ENCODE peak calls at places on chromosomes 16 and 17, in four cellular contexts. H is A549, V is uterus, G is stomach. D is an unnamed sample. For H3K4me1, the result is how much of the 10 kb centered on the place peaks cover.

GRCh38 chr17:76122411-76123126 is 18.5 kb downstream of the FOXJ1 start:
- DNase-seq in V (no peak), G (no peak), H (no peak), D (no peak)

GRCh38 chr16:19884611-19885455 is at the start of gene GPRC5B:
- DNase-seq in V (peak), H (peak), G (peak), D (peak)

GRCh38 chr17:34382586-34383224 is 19.7 kb upstream of the CCL1 start:
- DNase-seq in G (no peak), H (no peak), V (no peak), D (no peak)

GRCh38 chr17:79812206-79812968 is 15.5 kb upstream of the CBX8 start:
- DNase-seq in V (no peak), H (no peak), G (no peak), D (no peak)

GRCh38 chr16:85979605-85980004 is 80.6 kb downstream of the IRF8 start:
- DNase-seq in V (no peak), H (peak), G (no peak), D (no peak)

GRCh38 chr17:75455896-75456416 is 479 bp upstream of the TMEM94 start:
- DNase-seq in V (no peak), H (no peak), G (peak), D (no peak)

GRCh38 chr16:73154063-73154870 is 106.3 kb upstream of the ZFHX3 start:
- DNase-seq in V (peak), H (no peak), G (no peak), D (peak)

GRCh38 chr16:67855789-67856188 is 8.3 kb upstream of the CENPT start:
- DNase-seq in H (no peak), G (no peak), V (no peak), D (no peak)

GRCh38 chr17:42132941-42133340 is 10.3 kb downstream of the HSPB9 start:
- DNase-seq in H (no peak), G (peak), V (no peak), D (no peak)

GRCh38 chr16:86874141-86874540 is 295.8 kb downstream of the FOXL1 start:
- DNase-seq in V (no peak), G (no peak), H (no peak), D (no peak)

GRCh38 chr16:89655062-89655643 is 2.4 kb downstream of the CHMP1A start:
- DNase-seq in G (no peak), H (no peak), V (no peak), D (no peak)

GRCh38 chr17:38585056-38585804 is 20.5 kb downstream of the SRCIN1 start:
- DNase-seq in H (peak), G (no peak), V (no peak), D (peak)

GRCh38 chr17:9792181-9792840 is 919 bp upstream of the DHRS7C start:
- DNase-seq in H (no peak), V (no peak), G (no peak), D (no peak)

GRCh38 chr17:19456016-19456927 is 45.2 kb downstream of the RNF112 start:
- DNase-seq in G (no peak), V (no peak), H (no peak), D (no peak)

GRCh38 chr16:22117666-22118065 is 25.3 kb downstream of the VWA3A start:
- DNase-seq in G (no peak), H (no peak), V (no peak), D (no peak)

GRCh38 chr16:78528265-78528664 is 428.8 kb downstream of the WWOX start:
- DNase-seq in H (no peak), G (no peak), V (no peak), D (no peak)

GRCh38 chr17:69607162-69607834 is 192.8 kb downstream of the MAP2K6 start:
- DNase-seq in H (peak), G (peak), V (peak), D (peak)

GRCh38 chr17:58513913-58514794 is at the start of gene MTMR4:
- DNase-seq in H (peak), V (peak), G (peak), D (peak)

GRCh38 chr17:36089888-36090836 is at the start of gene CCL3:
- DNase-seq in G (no peak), H (no peak), V (no peak), D (no peak)

GRCh38 chr16:53507464-53508180 is 4.6 kb upstream of the AKTIP start:
- DNase-seq in G (no peak), V (no peak), H (no peak), D (no peak)

GRCh38 chr17:59093145-59093701 is 13.5 kb downstream of the TRIM37 start:
- DNase-seq in V (no peak), G (no peak), H (no peak), D (no peak)

GRCh38 chr16:64211306-64211705 is 910.6 kb downstream of the CDH11 start:
- DNase-seq in V (no peak), H (no peak), G (no peak), D (no peak)

GRCh38 chr17:77528516-77529327 is 388.0 kb downstream of the SEC14L1 start:
- DNase-seq in V (no peak), H (no peak), G (no peak), D (no peak)

GRCh38 chr17:69320908-69321238 is 6.1 kb downstream of the ABCA5 start:
- DNase-seq in H (no peak), V (no peak), G (no peak), D (no peak)

GRCh38 chr16:79599256-79599836 is 1.2 kb downstream of the MAF start:
- DNase-seq in G (no peak), H (peak), V (no peak), D (peak)

GRCh38 chr16:9898555-9898954 is 283.7 kb downstream of the GRIN2A start:
- DNase-seq in V (no peak), H (no peak), G (no peak), D (no peak)

GRCh38 chr17:7479139-7479388 is 367 bp downstream of the ZBTB4 start:
- DNase-seq in G (no peak), V (no peak), H (no peak), D (no peak)

GRCh38 chr17:76983075-76983411 is 114.8 kb downstream of the MGAT5B start:
- DNase-seq in G (no peak), V (no peak), H (no peak), D (no peak)

GRCh38 chr17:79965806-79966205 is 69.9 kb downstream of the TBC1D16 start:
- DNase-seq in G (peak), H (no peak), V (no peak), D (no peak)

GRCh38 chr16:69476920-69477418 is 52.5 kb downstream of the CYB5B start:
- DNase-seq in V (no peak), G (no peak), H (peak), D (no peak)

GRCh38 chr16:56988161-56988947 is 1.0 kb upstream of the NLRC5 start:
- DNase-seq in G (no peak), V (no peak), H (no peak), D (peak)

GRCh38 chr16:86534779-86535605 is 20.0 kb downstream of the MTHFSD start:
- DNase-seq in G (no peak), H (no peak), V (no peak), D (no peak)

GRCh38 chr17:77011173-77012011 is 129.4 kb upstream of the SEC14L1 start:
- DNase-seq in G (peak), V (no peak), H (peak), D (no peak)

GRCh38 chr16:88864099-88864498 is 2.4 kb downstream of the PABPN1L start:
- DNase-seq in H (no peak), V (no peak), G (no peak), D (no peak)

GRCh38 chr16:57915267-57915666 is 55.7 kb downstream of the CNGB1 start:
- DNase-seq in H (no peak), G (no peak), V (no peak), D (no peak)

GRCh38 chr16:27450836-27451341 is 48.9 kb downstream of the IL21R start:
- DNase-seq in H (no peak), V (no peak), G (no peak), D (no peak)

GRCh38 chr17:4195306-4195705 is 52.3 kb downstream of the CYB5D2 start:
- DNase-seq in V (no peak), H (no peak), G (no peak), D (no peak)

GRCh38 chr17:67520282-67520906 is 143.3 kb downstream of the PITPNC1 start:
- DNase-seq in V (peak), H (no peak), G (no peak), D (no peak)

DNA sequence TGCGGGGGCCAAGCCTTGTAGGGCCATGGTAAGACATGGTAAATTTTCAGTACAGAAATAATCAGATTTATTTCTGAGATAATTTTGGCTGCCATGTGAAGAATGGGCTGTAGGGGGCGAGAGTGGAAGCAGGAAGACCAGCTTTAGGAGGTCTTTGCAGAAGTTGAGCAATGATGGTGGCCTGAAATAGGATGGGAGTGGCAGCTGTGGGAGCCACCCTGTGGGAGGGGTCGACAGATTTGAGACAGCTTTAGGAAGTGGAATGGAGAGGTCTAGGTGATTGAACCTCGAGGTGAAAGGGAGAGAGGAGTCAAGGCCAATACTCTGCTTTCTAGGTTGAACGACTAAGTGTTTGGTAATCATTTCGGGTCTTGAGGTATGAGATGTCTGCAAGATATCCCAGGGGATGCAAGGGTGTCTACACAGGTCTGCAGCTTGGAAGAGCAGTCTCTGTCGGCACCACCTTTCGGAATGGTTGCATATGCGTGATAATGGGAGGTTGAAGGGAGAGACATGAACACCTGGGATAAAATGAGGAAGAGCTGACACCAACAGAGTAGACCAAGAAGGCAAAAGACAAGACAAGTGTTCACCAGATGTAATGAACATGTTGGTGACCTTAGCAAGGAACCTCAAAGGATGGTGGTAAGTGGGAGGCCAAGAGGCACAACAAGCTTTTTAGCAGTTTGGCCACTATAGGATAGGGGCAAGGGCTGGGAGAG is 4.2 kb upstream of the ATXN7L3 start:
- DNase-seq in H (peak), V (no peak), G (no peak), D (no peak)
- TF ChIP-seq CTCF in H (peak), V (peak), G (peak), D (peak)

DNA sequence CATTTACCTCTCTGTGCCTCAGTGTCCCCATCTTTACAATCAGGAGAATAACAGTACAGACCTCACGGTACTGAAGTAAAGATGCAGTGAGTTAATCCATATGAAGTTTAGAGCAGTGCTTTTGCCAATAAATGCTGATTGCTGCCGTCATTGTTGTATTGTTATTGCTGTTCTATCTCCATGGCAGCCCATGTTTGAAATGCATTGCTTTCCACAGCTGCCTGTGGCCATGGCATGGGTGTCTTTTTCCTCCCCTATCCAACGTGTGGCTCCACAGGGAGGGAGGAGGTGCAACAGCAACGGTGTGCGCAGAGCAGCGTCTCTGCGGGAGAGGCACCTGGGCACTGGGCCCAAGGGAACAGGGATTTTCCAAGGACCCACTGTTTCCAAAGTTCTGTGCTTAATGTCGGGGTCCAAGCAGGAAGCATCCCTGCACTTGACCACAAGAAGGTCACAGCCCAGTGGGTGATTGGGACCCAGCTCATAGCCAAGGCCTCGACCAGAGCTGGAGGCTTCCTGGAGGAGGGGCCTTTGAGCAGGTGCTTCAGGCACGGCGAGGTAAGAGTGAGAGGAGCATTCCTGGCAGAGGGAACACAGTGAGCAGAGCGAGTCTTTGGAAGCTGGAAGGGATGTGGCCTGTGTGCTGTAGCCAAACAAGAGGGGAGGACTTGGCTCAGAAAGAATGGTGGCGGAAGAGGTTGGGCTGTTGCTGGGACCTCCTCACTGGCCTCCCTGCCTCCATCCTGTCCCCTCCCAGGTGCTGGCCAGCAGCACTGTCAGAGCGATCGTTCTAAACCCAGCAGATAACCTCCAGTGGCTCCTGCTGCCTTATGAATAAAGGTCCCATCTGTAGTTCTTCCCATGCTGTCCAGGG is 3.9 kb downstream of the RAI1 start:
- DNase-seq in H (no peak), G (peak), V (peak), D (no peak)
- TF ChIP-seq POLR2A in H (no peak), G (no peak), V (no peak), D (no peak)

GRCh38 chr17:45288825-45289224 is 26.9 kb upstream of the SPATA32 start:
- DNase-seq in V (peak), G (peak), H (no peak), D (peak)

GRCh38 chr17:45291170-45291805 is 25.5 kb downstream of the MAP3K14 start:
- DNase-seq in V (no peak), H (no peak), G (no peak), D (no peak)

GRCh38 chr17:45289316-45290268 is 27.2 kb downstream of the MAP3K14 start:
- DNase-seq in V (no peak), G (peak), H (no peak), D (no peak)

GRCh38 chr17:45292696-45293412 is 24.0 kb downstream of the MAP3K14 start:
- DNase-seq in H (no peak), G (no peak), V (no peak), D (no peak)

GRCh38 chr17:45290269-45290765 is 26.5 kb downstream of the MAP3K14 start:
- DNase-seq in G (no peak), V (no peak), H (no peak), D (no peak)
- H3K4me1 ChIP-seq in G (half or more), V (under half), H (half or more), D (half or more)

DNA sequence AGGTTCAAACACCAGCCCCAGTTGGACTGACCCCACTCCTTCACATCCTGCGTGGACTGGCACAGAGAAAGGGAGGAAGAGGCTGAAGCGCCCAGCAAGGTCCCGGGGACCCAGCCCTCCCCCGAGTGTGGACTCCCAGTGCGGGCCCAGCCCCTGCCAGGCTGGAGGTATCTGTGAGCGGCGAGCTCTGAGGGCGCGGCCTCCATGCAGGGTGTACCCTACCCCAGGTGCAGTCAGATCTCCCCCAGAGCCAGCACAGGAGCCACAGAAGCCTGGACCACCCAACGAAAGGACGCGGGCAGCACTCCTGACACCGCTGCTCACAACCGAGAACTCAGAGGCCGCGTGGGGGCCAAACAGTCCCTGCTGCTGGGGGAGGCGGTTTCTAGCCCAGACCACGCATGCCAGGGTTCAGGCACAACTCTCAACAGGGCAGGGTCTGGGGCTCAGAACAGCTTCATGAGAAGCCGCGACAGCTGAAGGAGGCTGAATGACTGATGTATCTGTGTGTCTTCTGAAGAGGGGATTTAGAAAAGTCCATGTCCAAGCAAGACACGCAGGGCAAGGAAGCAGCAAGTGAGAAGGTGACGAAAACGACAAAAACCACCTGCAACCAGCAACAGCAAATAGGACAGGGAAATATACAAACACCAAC is 8.5 kb downstream of the SLC38A10 start:
- DNase-seq in G (no peak), V (no peak), H (no peak), D (no peak)
- TF ChIP-seq CTCF in G (no peak), V (no peak), H (no peak), D (no peak)

GRCh38 chr17:73348824-73349095 is 37.0 kb upstream of the CDC42EP4 start:
- DNase-seq in H (no peak), G (no peak), V (no peak), D (no peak)

GRCh38 chr17:73348018-73348823 is 36.4 kb upstream of the CDC42EP4 start:
- DNase-seq in H (no peak), V (no peak), G (no peak), D (no peak)

GRCh38 chr17:73350864-73351263 is 39.1 kb upstream of the CDC42EP4 start:
- DNase-seq in H (no peak), V (no peak), G (no peak), D (no peak)

GRCh38 chr17:73349647-73350046 is 37.8 kb upstream of the CDC42EP4 start:
- DNase-seq in G (no peak), V (no peak), H (no peak), D (no peak)

GRCh38 chr17:73349138-73349537 is 37.3 kb upstream of the CDC42EP4 start:
- DNase-seq in G (no peak), V (no peak), H (no peak), D (no peak)
- TF ChIP-seq POLR2A in G (no peak), V (no peak), H (no peak), D (no peak)

DNA sequence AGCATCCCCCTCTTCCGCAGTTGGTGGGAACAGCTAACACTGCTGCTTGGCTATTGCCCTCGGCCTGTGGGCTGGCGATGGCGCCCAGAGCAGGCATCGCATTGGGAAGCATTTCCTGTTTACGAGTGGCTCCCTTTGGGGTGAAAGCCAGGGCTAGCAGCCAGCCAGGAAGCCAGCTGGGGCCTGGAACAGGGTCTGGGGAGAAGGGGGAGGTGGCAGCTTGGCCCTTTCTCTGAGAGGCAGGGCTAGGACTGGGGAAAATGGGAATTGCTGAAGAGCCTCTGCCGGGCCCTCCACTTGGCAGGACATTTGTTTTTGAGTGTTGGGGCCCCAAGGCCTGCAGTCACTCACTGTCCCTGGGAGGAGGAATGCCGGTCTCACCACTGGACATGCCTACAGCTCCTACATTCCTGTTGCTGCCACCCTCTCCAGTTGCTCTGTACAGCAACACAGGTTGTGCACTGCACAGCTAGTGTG is 2.5 kb upstream of the MTSS2 start:
- DNase-seq in G (peak), H (no peak), V (peak), D (no peak)
- H3K4me1 ChIP-seq in G (half or more), H (half or more), V (half or more), D (under half)

GRCh38 chr16:392450-393027 is 4.5 kb upstream of the NME4 start:
- DNase-seq in H (no peak), V (no peak), G (no peak), D (no peak)
- TF ChIP-seq CTCF in H (no peak), V (no peak), G (no peak), D (no peak)

GRCh38 chr16:51040637-51041036 is 110.4 kb downstream of the SALL1 start:
- DNase-seq in H (no peak), V (no peak), G (no peak), D (no peak)
- TF ChIP-seq POLR2A in H (no peak), V (no peak), G (no peak), D (no peak)

GRCh38 chr17:40304464-40304863 is 4.5 kb upstream of the RARA start:
- DNase-seq in V (no peak), H (no peak), G (no peak), D (no peak)

GRCh38 chr17:40309031-40309937 is at the start of gene RARA:
- DNase-seq in H (peak), G (peak), V (peak), D (peak)

GRCh38 chr17:40306395-40306794 is 2.6 kb upstream of the RARA start:
- DNase-seq in G (no peak), H (no peak), V (no peak), D (no peak)

GRCh38 chr17:40307691-40308289 is 1.2 kb upstream of the RARA start:
- DNase-seq in V (no peak), H (no peak), G (no peak), D (no peak)

GRCh38 chr17:40307001-40307690 is 1.8 kb upstream of the RARA start:
- DNase-seq in G (no peak), V (peak), H (no peak), D (no peak)
- H3K4me1 ChIP-seq in G (half or more), V (under half), H (half or more), D (under half)